ENCODE peak calls at places on chromosomes 7 and 10, in six cellular contexts. X, M, C, L, K and F are unnamed samples.
A peak's percentile ranks its signal among the peaks of the same experiment; 100 is the strongest.

GRCh38 chr10:49407552-49408137 is 11.8 kb upstream of the DRGX start:
- DNase-seq in C (peak; percentile 52), L (peak; percentile 82), X (no peak), K (peak; percentile 57), M (peak; percentile 87), F (no peak)

GRCh38 chr7:148620749-148621372 is 30.3 kb downstream of the C7orf33 start:
- DNase-seq in L (no peak), M (no peak), K (peak; percentile 3), C (peak; percentile 16), X (no peak), F (no peak)

GRCh38 chr7:74032191-74032490 is 4.2 kb downstream of the ELN start:
- DNase-seq in C (no peak), L (no peak), X (no peak), M (no peak), K (no peak), F (no peak)

GRCh38 chr10:79355420-79356010 is 8.2 kb downstream of the PPIF start:
- DNase-seq in M (no peak), C (no peak), K (no peak), X (no peak), L (no peak), F (no peak)

GRCh38 chr10:80529604-80530003 is 8.1 kb upstream of the SH2D4B start:
- DNase-seq in M (no peak), C (no peak), X (no peak), K (no peak), L (no peak), F (no peak)

GRCh38 chr7:68509054-68509453 is 1089.2 kb upstream of the AUTS2 start:
- DNase-seq in X (no peak), C (no peak), K (no peak), M (no peak), L (no peak), F (no peak)

GRCh38 chr10:44966816-44967509 is 7.4 kb downstream of the RASSF4 start:
- DNase-seq in M (no peak), X (no peak), L (no peak), C (no peak), K (no peak), F (no peak)

GRCh38 chr7:66173856-66174255 is 31.3 kb upstream of the TPST1 start:
- DNase-seq in K (no peak), X (no peak), C (no peak), M (no peak), L (no peak), F (no peak)

GRCh38 chr10:52353960-52354394 is 39.9 kb downstream of the DKK1 start:
- DNase-seq in K (no peak), C (peak; percentile 88), M (no peak), X (no peak), L (no peak), F (no peak)

GRCh38 chr7:3754488-3755365 is 453.7 kb downstream of the SDK1 start:
- DNase-seq in C (no peak), L (no peak), K (no peak), X (peak; percentile 3), M (no peak), F (no peak)

GRCh38 chr10:88831709-88832108 is 19.9 kb downstream of the ANKRD22 start:
- DNase-seq in K (no peak), X (no peak), L (no peak), M (no peak), C (no peak), F (no peak)

GRCh38 chr10:43340619-43341018 is 30.8 kb upstream of the FXYD4 start:
- DNase-seq in M (no peak), L (no peak), K (peak; percentile 65), C (no peak), X (no peak), F (no peak)

GRCh38 chr10:26448706-26449435 is 10.7 kb downstream of the APBB1IP start:
- DNase-seq in C (no peak), K (no peak), X (no peak), M (no peak), L (no peak), F (peak; percentile 84)

GRCh38 chr10:24168258-24169170 is 40.4 kb upstream of the KIAA1217 start:
- DNase-seq in L (no peak), X (no peak), C (no peak), K (no peak), M (no peak), F (no peak)

GRCh38 chr7:17558558-17559332 is 260.3 kb downstream of the AHR start:
- DNase-seq in C (no peak), M (no peak), K (no peak), L (no peak), X (no peak), F (no peak)

GRCh38 chr7:14821757-14822480 is 80.6 kb downstream of the DGKB start:
- DNase-seq in M (no peak), C (no peak), X (no peak), L (no peak), K (no peak), F (no peak)

GRCh38 chr10:85719408-85719807 is 647.2 kb downstream of the GRID1 start:
- DNase-seq in C (no peak), L (no peak), X (no peak), M (no peak), K (no peak), F (no peak)

GRCh38 chr7:158814637-158815036 is 14.7 kb downstream of the ESYT2 start:
- DNase-seq in X (no peak), C (no peak), K (no peak), M (no peak), L (no peak), F (no peak)

GRCh38 chr7:105352018-105352612 is 36.6 kb downstream of the SRPK2 start:
- DNase-seq in X (no peak), C (no peak), K (no peak), M (no peak), L (no peak), F (peak; percentile 93)

GRCh38 chr10:79386637-79387465 is 39.6 kb downstream of the PPIF start:
- DNase-seq in C (no peak), X (no peak), L (no peak), M (peak; percentile 11), K (no peak), F (no peak)

GRCh38 chr7:142248-142955 is 50.0 kb upstream of the FAM20C start:
- DNase-seq in K (no peak), C (peak; percentile 69), X (no peak), M (no peak), L (no peak), F (no peak)

GRCh38 chr10:62244088-62244487 is 24.6 kb downstream of the RTKN2 start:
- DNase-seq in X (no peak), C (no peak), K (no peak), L (no peak), M (no peak), F (no peak)

GRCh38 chr7:148623586-148624282 is 33.2 kb downstream of the C7orf33 start:
- DNase-seq in L (no peak), M (no peak), K (no peak), C (no peak), X (no peak), F (no peak)

GRCh38 chr10:99329891-99330674 is 927 bp downstream of the CNNM1 start:
- DNase-seq in C (no peak), M (peak; percentile 42), L (no peak), K (no peak), X (no peak), F (no peak)

GRCh38 chr7:35241884-35242283 is 12.0 kb downstream of the TBX20 start:
- DNase-seq in X (no peak), M (no peak), K (no peak), C (no peak), L (no peak), F (no peak)

GRCh38 chr7:12814797-12815196 is 127.4 kb downstream of the ARL4A start:
- DNase-seq in K (no peak), L (no peak), C (no peak), M (no peak), X (no peak), F (no peak)

GRCh38 chr7:113891828-113892227 is 27.0 kb downstream of the PPP1R3A start:
- DNase-seq in X (no peak), K (no peak), C (no peak), L (no peak), M (no peak), F (no peak)

DNA sequence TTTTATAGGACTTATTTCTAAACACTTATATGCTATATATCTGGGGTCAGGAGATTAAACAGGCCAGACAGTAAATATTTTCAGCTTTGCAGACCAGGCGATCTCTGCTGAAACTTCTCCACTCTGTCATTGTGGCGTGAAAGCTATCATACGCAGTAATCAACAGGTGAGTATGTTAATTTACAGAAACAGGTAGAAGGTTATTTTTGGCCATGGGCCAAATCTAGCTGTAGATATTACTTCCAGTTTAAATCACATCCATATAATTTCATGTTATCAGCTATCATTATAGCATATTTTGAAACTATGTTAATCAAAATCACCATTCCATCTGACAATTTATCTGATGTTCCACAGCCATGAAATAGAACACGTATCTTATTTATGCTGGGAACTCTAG is 67.8 kb downstream of the GPR37 start:
- DNase-seq in M (no peak), K (no peak), C (no peak), X (no peak), L (no peak), F (no peak)
- TF ChIP-seq ATF3 in M (no peak), K (no peak), C (no peak), X (no peak), L (no peak), F (no peak)

GRCh38 chr7:71612892-71613291 is 480.9 kb downstream of the GALNT17 start:
- DNase-seq in M (no peak), K (no peak), C (no peak), L (no peak), X (no peak), F (no peak)
- TF ChIP-seq ATF3 in M (no peak), K (no peak), C (no peak), L (no peak), X (no peak), F (no peak)

DNA sequence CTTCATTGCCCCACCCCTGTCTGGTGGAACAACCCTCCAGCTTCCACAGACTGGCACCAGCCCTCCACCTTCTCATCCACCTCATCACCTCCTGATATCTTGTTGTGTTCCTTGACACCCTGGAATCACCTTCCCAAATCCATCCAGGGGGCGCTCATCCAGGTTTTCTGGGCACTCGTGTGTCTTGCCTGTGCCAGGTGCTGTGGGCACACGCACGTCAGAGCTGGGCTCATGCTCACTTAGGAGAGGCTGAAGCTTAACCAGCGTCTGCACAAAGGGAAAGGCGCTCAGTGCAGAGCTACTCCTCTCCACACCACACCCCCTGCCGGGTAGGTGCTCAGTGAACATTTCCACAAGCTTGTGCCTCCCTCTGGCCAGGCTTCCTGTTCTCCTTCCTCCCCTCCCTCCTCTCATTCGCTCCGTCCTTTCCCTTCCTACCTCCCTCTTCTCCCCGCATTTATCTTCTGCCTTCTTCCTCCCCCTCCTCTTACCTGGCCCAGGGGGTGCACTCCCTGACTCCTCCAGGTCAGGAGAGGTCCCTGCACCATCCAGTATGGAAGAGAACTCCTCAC is 4.8 kb downstream of the ADCYAP1R1 start:
- DNase-seq in L (no peak), M (peak; percentile 48), K (peak; percentile 24), C (no peak), X (no peak), F (no peak)
- TF ChIP-seq ATF3 in L (no peak), M (no peak), K (no peak), C (no peak), X (no peak), F (no peak)

DNA sequence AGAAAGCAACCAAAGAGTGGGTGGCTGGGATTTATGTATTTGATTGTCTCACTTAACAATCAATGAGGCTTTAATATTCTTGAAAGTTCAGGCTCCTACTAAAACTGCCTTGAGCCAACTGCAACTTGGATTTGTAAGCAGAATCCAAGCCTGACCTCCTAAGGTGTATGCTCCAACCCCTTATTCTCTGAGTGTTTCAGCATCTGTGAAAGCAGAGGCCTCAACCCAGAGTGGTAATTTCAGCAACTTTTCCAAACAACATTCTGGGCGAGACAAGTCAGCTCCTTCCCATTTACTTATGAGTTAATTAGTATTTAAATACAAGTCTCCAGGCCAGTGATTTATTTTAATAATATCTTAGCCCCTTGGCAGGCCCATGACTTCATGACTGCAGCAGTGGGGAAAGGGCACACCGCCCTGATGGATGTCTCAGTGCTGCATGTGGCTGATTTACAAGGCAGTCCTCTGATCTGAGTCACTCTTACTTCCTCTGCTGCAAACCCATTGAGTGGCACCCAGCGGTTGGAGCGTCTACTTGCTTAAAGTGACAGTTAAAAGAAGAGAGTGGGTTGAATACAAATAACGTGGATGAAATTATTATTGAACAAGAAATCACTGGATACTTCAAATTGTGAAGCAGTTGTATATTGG is 209.1 kb downstream of the TRIL start:
- DNase-seq in C (no peak), L (no peak), K (peak; percentile 38), M (no peak), X (no peak), F (no peak)
- TF ChIP-seq ATF3 in C (no peak), L (no peak), K (no peak), M (no peak), X (no peak), F (no peak)